ENCODE peak calls at places on chromosomes 16 and 17, in five cellular contexts. C is H1, U is WTC11, T is GM12878, P is HepG2. Z is an unnamed sample.
A peak's percentile ranks its signal among the peaks of the same experiment; 100 is the strongest.

GRCh38 chr16:31072540-31073072 is 1.4 kb downstream of the ZNF668 start:
- DNase-seq in T (no peak), C (no peak), P (peak; percentile 27), U (no peak), Z (peak; percentile 62)

GRCh38 chr16:74896389-74897370 is 88.2 kb downstream of the WDR59 start:
- DNase-seq in P (no peak), U (no peak), T (no peak), C (no peak), Z (peak; percentile 25)

GRCh38 chr17:57706761-57707160 is 38.3 kb downstream of the CCDC182 start:
- DNase-seq in P (no peak), U (no peak), C (no peak), T (no peak), Z (no peak)

GRCh38 chr17:38451840-38452529 is 23.7 kb downstream of the ARHGAP23 start:
- DNase-seq in T (no peak), U (peak; percentile 73), P (no peak), C (peak; percentile 88), Z (peak; percentile 28)

GRCh38 chr17:15301845-15302244 is 36.7 kb upstream of the PMP22 start:
- DNase-seq in P (no peak), C (no peak), U (no peak), T (no peak), Z (no peak)

GRCh38 chr17:31581022-31581483 is 189.6 kb downstream of the RAB11FIP4 start:
- DNase-seq in U (no peak), T (no peak), C (no peak), P (no peak), Z (no peak)

GRCh38 chr16:11423315-11424117 is 78.3 kb downstream of the RMI2 start:
- DNase-seq in U (no peak), T (peak; percentile 39), C (no peak), P (no peak), Z (no peak)

GRCh38 chr16:27103954-27104353 is 37.2 kb downstream of the C16orf82 start:
- DNase-seq in P (no peak), U (no peak), C (no peak), T (no peak), Z (no peak)

GRCh38 chr17:34068506-34069035 is 186.5 kb upstream of the CCL2 start:
- DNase-seq in C (no peak), P (no peak), U (no peak), T (no peak), Z (no peak)

GRCh38 chr17:73261952-73262675 is 434 bp upstream of the CPSF4L start:
- DNase-seq in P (peak; percentile 93), T (no peak), C (peak; percentile 19), U (no peak), Z (no peak)

GRCh38 chr17:44967026-44967906 is 837 bp downstream of the C1QL1 start:
- DNase-seq in P (no peak), C (no peak), U (peak; percentile 35), T (no peak), Z (peak; percentile 53)

GRCh38 chr16:53666816-53667415 is 36.7 kb downstream of the RPGRIP1L start:
- DNase-seq in P (peak; percentile 17), T (no peak), C (no peak), U (no peak), Z (no peak)

GRCh38 chr17:6936370-6937028 is 59.4 kb upstream of the ALOX12 start:
- DNase-seq in C (no peak), T (no peak), U (no peak), P (no peak), Z (no peak)

GRCh38 chr17:81533713-81534141 is 5.5 kb downstream of the FSCN2 start:
- DNase-seq in U (no peak), P (no peak), T (no peak), C (no peak), Z (no peak)

GRCh38 chr17:49360796-49361128 is 1.3 kb downstream of the ZNF652 start:
- DNase-seq in C (no peak), U (no peak), T (no peak), P (no peak), Z (no peak)

GRCh38 chr17:31448467-31449077 is 57.1 kb downstream of the RAB11FIP4 start:
- DNase-seq in P (no peak), C (no peak), T (no peak), U (no peak), Z (no peak)

GRCh38 chr17:62188713-62189112 is 123.6 kb upstream of the MED13 start:
- DNase-seq in C (no peak), U (no peak), P (peak; percentile 62), T (no peak), Z (no peak)

GRCh38 chr17:28728364-28729200 is at the start of gene NEK8:
- DNase-seq in P (peak; percentile 94), C (no peak), U (peak; percentile 98), T (peak; percentile 88), Z (peak; percentile 98)

GRCh38 chr16:27803775-27804549 is 254.0 kb downstream of the KATNIP start:
- DNase-seq in U (no peak), C (no peak), P (no peak), T (no peak), Z (no peak)

GRCh38 chr16:55825115-55825728 is 7.7 kb downstream of the CES1 start:
- DNase-seq in P (no peak), C (no peak), U (no peak), T (no peak), Z (no peak)

GRCh38 chr17:41707803-41708669 is 4.1 kb upstream of the GAST start:
- DNase-seq in C (no peak), U (no peak), P (no peak), T (no peak), Z (no peak)

GRCh38 chr17:40803617-40804082 is 3.9 kb upstream of the KRT28 start:
- DNase-seq in T (no peak), P (peak; percentile 77), C (no peak), U (peak; percentile 87), Z (peak; percentile 85)

GRCh38 chr17:4764612-4765011 is 7.1 kb upstream of the TM4SF5 start:
- DNase-seq in C (no peak), P (no peak), T (no peak), U (no peak), Z (no peak)

GRCh38 chr17:6163632-6164319 is 93.6 kb downstream of the WSCD1 start:
- DNase-seq in U (no peak), T (no peak), P (no peak), C (no peak), Z (no peak)

GRCh38 chr16:9119795-9120194 is 28.4 kb downstream of the HAPSTR1 start:
- DNase-seq in C (no peak), U (no peak), T (no peak), P (no peak), Z (no peak)

GRCh38 chr17:3035968-3036280 is 27.5 kb downstream of the OR1D5 start:
- DNase-seq in C (no peak), T (no peak), P (no peak), U (no peak), Z (no peak)

GRCh38 chr16:52252680-52253079 is 294.3 kb downstream of the TOX3 start:
- DNase-seq in P (no peak), U (no peak), C (no peak), T (no peak), Z (no peak)

GRCh38 chr17:44221072-44221861 is 1.8 kb upstream of the UBTF start:
- DNase-seq in T (no peak), U (peak; percentile 77), P (peak; percentile 78), C (no peak), Z (peak; percentile 69)

GRCh38 chr16:72455743-72456659 is 284.0 kb upstream of the PMFBP1 start:
- DNase-seq in U (no peak), T (no peak), P (peak; percentile 88), C (no peak), Z (no peak)

GRCh38 chr16:606656-607307 is 16.9 kb downstream of the RAB40C start:
- DNase-seq in U (no peak), C (no peak), T (no peak), P (no peak), Z (no peak)
- TF ChIP-seq ATF2 in U (no peak), C (no peak), T (no peak), P (no peak), Z (no peak)

DNA sequence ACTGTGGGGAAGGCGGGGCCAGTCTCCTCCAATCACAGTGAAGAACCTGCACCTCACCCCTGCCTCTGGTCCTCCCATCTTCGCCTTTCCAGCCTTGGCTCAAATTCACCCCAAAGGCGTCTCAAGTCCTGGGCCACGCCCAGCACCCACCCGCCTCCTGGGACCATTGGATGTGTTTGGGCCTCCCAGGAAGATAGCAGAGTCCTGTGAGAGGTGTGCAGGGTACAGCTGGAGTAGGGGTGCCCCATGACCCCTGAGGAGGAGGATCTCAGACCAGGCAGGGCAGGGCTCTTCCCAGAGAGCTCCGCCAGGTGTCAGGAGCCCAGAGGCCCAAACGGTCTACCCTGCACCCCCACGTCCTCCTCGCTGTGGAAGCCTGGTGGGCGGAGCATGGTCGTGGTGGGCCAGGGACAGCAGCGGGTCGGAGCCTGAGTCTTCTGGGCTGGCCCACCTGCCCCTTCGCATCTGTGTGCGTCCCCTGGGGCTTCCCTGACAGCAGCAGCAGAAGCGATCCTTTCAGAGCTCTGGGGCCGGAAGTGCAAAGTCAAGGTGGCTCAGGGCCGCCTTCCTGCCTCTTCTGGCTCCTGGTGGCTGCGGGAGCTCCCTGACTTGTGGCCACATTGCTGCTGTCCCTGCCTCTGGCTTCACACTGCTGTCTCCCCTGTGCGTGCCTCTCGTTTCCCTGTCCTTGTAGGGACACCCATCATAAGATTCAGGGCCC is 34.9 kb upstream of the ZNF469 start:
- DNase-seq in C (no peak), T (no peak), P (no peak), U (no peak), Z (no peak)
- TF ChIP-seq ATF2 in C (no peak), T (no peak), P (no peak), U (no peak), Z (no peak)

DNA sequence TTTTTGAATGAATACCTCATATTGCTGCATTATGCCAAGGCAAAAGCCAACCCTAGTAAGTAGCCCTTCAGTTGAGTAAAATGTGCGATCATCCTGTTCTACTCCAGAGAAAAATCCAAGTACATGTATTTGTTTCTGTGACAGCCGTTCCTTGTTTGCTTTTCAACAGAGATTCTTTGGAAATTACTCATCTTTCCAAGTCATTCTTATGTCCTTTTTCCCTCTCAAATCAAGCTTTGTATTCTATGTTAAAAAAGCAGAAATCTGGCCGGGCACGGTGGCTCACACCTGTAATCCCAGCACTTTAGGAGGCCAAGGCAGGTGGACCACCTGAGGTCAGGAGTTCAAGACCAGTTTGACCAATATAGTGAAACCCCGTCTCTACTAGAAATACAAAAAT is 112.9 kb upstream of the HAS3 start:
- DNase-seq in U (no peak), T (no peak), P (peak; percentile 70), C (no peak), Z (no peak)
- TF ChIP-seq ATF2 in U (no peak), T (no peak), P (no peak), C (no peak), Z (no peak)

DNA sequence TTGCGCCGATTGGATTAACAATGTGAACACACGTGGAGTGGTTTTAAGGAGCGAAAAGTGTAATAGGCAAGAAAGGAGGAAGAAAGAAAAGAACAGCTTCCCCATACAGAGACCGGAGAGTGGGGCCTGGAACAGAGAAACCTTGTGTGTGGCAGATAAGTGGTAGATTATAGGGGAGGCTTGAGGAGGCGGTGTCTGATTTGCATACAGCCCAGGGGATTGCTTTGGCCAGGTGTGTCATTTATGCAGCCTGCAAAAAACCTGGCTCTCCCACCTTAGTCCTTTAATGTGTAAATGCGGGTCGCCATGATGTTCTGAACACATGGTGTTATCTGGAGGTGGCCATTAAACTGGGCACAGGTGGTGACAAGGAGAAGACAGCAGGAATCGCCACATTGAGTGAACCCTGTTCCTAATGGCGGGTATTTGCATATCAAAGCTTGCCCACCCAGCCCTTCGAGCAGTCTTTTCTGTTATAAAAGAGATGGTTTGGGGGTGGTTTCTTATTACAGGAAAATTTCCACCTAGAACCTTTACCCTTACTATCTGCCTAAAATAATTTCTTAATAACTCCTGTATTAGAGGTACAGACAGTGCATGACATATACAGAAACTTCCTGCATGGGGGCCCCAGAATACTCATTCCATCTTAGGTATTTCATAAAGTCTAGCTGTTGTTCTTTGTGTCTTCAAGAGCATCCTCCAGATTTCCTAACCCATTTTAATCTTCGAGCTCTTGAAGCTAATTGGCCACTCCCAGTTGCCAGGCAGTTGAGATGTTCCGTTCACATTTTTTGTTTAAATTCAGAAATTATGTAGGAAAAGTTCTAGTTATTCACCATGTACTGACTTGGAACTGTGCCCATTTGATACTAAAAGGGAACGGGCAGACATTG is 292.5 kb downstream of the RBFOX1 start:
- DNase-seq in P (no peak), C (no peak), U (peak; percentile 10), T (no peak), Z (no peak)
- TF ChIP-seq ATF2 in P (no peak), C (no peak), U (no peak), T (no peak), Z (no peak)